ENCODE peak calls at places on chromosomes 6 and 20, in eight cellular contexts. P is naive thymus-derived CD4-positive, alpha-beta T cell; T is lung; B is endothelial cell; E is MCF 10A; W is Calu3; Q is substantia nigra; F is lower leg skin. M is an unnamed sample.

GRCh38 chr6:167671977-167672687 is 154.6 kb upstream of the AFDN start:
- DNase-seq in T (no peak), E (no peak), W (no peak), P (no peak), F (no peak), B (no peak), Q (no peak), M (no peak)

GRCh38 chr6:77566235-77566634 is 86.6 kb upstream of the MEI4 start:
- DNase-seq in B (no peak), Q (no peak), P (no peak), T (no peak), W (no peak), E (no peak), F (no peak), M (no peak)

GRCh38 chr6:151147118-151147832 is 92.5 kb upstream of the AKAP12 start:
- DNase-seq in B (no peak), Q (no peak), F (no peak), P (no peak), T (no peak), E (no peak), W (no peak), M (no peak)

GRCh38 chr6:166360243-166361079 is 18.1 kb upstream of the SFT2D1 start:
- DNase-seq in B (no peak), F (no peak), P (no peak), W (no peak), Q (no peak), T (no peak), E (peak), M (no peak)

GRCh38 chr6:169841251-169841650 is 89.8 kb downstream of the ERMARD start:
- DNase-seq in T (no peak), P (no peak), W (no peak), F (peak), E (no peak), B (no peak), Q (no peak), M (no peak)

GRCh38 chr6:158536891-158537798 is 22.7 kb upstream of the TMEM181 start:
- DNase-seq in B (peak), T (peak), P (peak), Q (no peak), W (peak), F (no peak), E (peak), M (peak)

GRCh38 chr6:34340906-34341480 is 51.5 kb downstream of the NUDT3 start:
- DNase-seq in T (no peak), B (no peak), P (no peak), W (no peak), F (no peak), Q (no peak), E (no peak), M (no peak)

GRCh38 chr6:14371530-14371929 is 254.0 kb downstream of the CD83 start:
- DNase-seq in F (no peak), Q (no peak), B (no peak), T (no peak), W (no peak), P (no peak), E (no peak), M (no peak)

GRCh38 chr20:62032606-62033368 is 32.9 kb downstream of the TAF4 start:
- DNase-seq in W (no peak), Q (no peak), P (no peak), B (no peak), E (no peak), T (no peak), F (no peak), M (no peak)

M was measured in cardiac muscle cell.